ENCODE peak calls at places on chromosomes 12 and 14, in four cellular contexts. I is GM12878, O is K562, P is HL-60. J is an unnamed sample.

GRCh38 chr12:127455347-127456265 is 811.4 kb upstream of the TMEM132C start:
- DNase-seq in I (no peak), O (no peak), P (no peak), J (no peak)

GRCh38 chr12:55619352-55620138 is 17.1 kb upstream of the OR10P1 start:
- DNase-seq in I (peak), O (peak), P (peak), J (peak)

GRCh38 chr14:102371361-102371760 is 8.6 kb downstream of the TECPR2 start:
- DNase-seq in I (no peak), O (no peak), P (no peak), J (no peak)

GRCh38 chr12:68310370-68310769 is 21.8 kb downstream of the MDM1 start:
- DNase-seq in I (no peak), O (no peak), P (no peak), J (no peak)

GRCh38 chr12:4278582-4278939 is 5.0 kb downstream of the CCND2 start:
- DNase-seq in I (no peak), O (no peak), P (peak), J (no peak)

GRCh38 chr12:86730233-86730632 is 474.0 kb upstream of the MGAT4C start:
- DNase-seq in I (no peak), O (no peak), P (no peak), J (no peak)

GRCh38 chr12:6567112-6567680 is 895 bp downstream of the NOP2 start:
- DNase-seq in I (no peak), O (no peak), P (no peak), J (no peak)

GRCh38 chr14:55701638-55702037 is 121.6 kb downstream of the KTN1 start:
- DNase-seq in I (peak), O (no peak), P (no peak), J (no peak)

GRCh38 chr12:87779016-87779415 is 250.2 kb downstream of the C12orf50 start:
- DNase-seq in I (no peak), O (no peak), P (no peak), J (no peak)

GRCh38 chr12:101795013-101795412 is 35.7 kb downstream of the GNPTAB start:
- DNase-seq in I (no peak), O (no peak), P (no peak), J (no peak)

GRCh38 chr12:106226884-106227640 is 20.8 kb downstream of the CKAP4 start:
- DNase-seq in I (no peak), O (peak), P (no peak), J (peak)

GRCh38 chr14:75301666-75302325 is 23.2 kb downstream of the FOS start:
- DNase-seq in I (no peak), O (peak), P (peak), J (no peak)

GRCh38 chr12:64544796-64545382 is 65.4 kb upstream of the RASSF3 start:
- DNase-seq in I (no peak), O (no peak), P (no peak), J (no peak)

GRCh38 chr14:102590667-102591099 is 1.8 kb upstream of the RCOR1 start:
- DNase-seq in I (no peak), O (peak), P (no peak), J (no peak)

GRCh38 chr12:47825239-47825639 is 5.5 kb upstream of the HDAC7 start:
- DNase-seq in I (no peak), O (no peak), P (no peak), J (no peak)
- TF ChIP-seq SPI1 in I (no peak), O (no peak), P (no peak), J (no peak)

DNA sequence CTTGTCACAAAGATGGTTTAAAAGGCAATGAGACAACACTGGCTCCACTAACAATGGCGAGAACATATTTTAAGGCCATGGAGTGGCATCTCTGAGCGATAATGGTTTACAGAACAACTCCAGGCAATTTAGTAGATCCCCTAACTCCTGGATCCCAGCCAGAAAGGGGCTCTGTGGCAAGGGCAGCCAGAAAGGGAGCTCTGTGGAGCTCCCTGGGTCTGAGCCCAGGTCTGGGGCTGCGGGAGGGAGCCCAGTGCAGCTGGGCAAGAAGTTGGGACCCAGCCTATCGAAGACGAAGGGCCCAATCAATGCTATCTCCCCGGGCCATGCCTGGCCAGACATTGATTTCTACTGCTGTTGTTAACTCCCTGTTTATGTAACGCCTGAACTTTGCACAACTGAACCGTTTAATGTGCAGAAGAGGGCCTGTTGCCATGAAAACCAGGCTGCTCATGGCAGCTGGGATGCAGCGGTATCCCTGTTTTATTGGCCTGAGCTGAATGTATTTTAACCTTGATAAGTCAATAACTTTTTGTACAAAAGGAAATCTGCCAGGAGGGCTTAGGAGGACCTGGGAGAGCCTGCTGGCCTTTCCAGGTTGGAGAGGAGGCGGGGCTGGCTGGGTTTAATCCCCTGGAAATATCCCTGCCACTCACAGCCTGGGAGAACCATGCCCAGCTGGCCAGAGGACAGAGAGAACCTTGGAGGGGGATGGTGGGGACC is 6.7 kb upstream of the FAM222A start:
- DNase-seq in I (no peak), O (no peak), P (no peak), J (no peak)
- TF ChIP-seq SPI1 in I (no peak), O (no peak), P (no peak), J (no peak)

GRCh38 chr14:99995700-99996356 is 69.4 kb upstream of the EVL start:
- DNase-seq in I (peak), O (peak), P (no peak), J (peak)
- TF ChIP-seq SPI1 in I (peak), O (peak), P (peak), J (peak)

GRCh38 chr12:8904665-8905064 is 9.6 kb upstream of the PHC1 start:
- DNase-seq in I (no peak), O (no peak), P (no peak), J (no peak)

GRCh38 chr12:8907513-8907912 is 6.8 kb upstream of the PHC1 start:
- DNase-seq in I (no peak), O (no peak), P (no peak), J (no peak)

GRCh38 chr12:8906781-8907180 is 7.5 kb upstream of the PHC1 start:
- DNase-seq in I (no peak), O (no peak), P (no peak), J (no peak)

GRCh38 chr12:8909752-8910151 is 4.6 kb upstream of the PHC1 start:
- DNase-seq in I (no peak), O (no peak), P (no peak), J (no peak)

GRCh38 chr12:8905546-8905945 is 8.8 kb upstream of the PHC1 start:
- DNase-seq in I (no peak), O (no peak), P (no peak), J (no peak)
- TF ChIP-seq SPI1 in I (no peak), O (no peak), P (no peak), J (no peak)

GRCh38 chr12:83199069-83199468 is 512.4 kb downstream of the TMTC2 start:
- DNase-seq in I (no peak), O (no peak), P (no peak), J (no peak)
- TF ChIP-seq SPI1 in I (no peak), O (no peak), P (no peak), J (no peak)

DNA sequence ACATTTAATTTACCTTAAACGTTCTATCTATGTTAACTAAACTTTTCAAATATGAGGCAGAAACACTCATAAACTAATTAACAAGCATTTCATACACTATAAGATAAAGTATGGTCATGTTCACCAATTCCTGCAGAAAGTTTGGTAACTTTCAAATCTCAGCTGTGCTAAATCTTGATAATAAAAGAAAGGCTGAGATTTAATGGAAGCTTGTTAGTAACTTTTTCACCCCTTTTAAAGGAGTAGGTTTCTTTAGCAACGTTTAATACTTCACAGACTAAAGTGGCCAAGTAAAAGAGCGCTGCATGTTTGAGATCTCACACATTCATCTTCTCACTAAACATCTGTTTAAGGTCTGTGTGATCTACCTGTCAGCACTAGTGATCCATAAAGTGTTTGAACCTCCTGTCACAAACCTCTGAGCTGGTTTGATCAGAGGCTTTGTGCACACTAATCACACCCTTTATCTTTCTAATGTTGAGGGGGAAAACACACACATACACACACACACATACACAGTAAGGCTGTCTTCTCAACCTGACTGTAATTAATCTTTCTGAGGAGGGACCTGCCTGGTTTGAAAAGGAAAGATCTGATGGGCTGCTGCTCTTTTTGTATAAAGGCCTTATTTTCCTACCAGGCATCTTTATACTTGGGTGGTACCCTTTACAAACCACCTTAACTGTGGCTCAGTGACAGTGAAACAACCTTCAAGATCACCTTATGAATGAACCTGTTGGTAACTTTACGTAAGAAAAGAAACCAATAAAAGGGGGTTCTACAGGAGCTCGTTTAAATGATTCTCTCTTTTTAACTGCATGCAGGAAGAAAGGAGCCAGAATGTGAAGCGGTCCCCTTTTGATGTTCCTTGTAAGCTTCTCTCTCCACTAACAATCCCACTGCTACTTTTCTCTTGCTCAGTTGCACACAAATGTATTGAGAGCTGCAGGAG is 244.2 kb downstream of the SOX5 start:
- DNase-seq in I (no peak), O (no peak), P (no peak), J (no peak)
- TF ChIP-seq SPI1 in I (no peak), O (no peak), P (no peak), J (no peak)

DNA sequence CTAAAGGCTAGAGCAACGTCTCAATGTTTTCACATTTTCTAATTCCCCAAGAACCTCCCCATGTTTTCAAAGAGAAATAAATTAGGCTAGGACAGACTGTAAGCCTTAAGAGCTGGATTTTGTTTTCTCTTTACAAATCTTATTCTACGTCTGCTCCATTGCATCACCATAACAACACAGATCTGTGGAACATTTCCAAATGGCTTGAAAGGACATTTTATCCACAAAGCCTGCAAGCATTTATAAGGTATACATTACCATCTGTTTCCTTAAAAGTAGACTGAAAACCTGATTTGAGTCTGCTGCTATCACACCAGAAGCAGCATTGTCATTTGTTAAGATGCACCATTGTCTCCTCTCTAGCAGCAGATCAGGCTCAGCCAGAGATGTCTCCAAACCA is 115.3 kb upstream of the PLEKHA5 start:
- DNase-seq in I (no peak), O (no peak), P (no peak), J (no peak)
- TF ChIP-seq SPI1 in I (no peak), O (no peak), P (no peak), J (no peak)

GRCh38 chr12:52790427-52791270 is 5.3 kb downstream of the KRT3 start:
- DNase-seq in I (no peak), O (no peak), P (no peak), J (no peak)
- TF ChIP-seq SPI1 in I (no peak), O (no peak), P (no peak), J (no peak)

GRCh38 chr14:89419973-89420482 is 3.0 kb upstream of the FOXN3 start:
- DNase-seq in I (no peak), O (no peak), P (no peak), J (no peak)

GRCh38 chr14:89420502-89420901 is 3.5 kb upstream of the FOXN3 start:
- DNase-seq in I (no peak), O (no peak), P (no peak), J (no peak)

GRCh38 chr14:89424241-89424640 is 7.2 kb upstream of the FOXN3 start:
- DNase-seq in I (no peak), O (no peak), P (no peak), J (no peak)

GRCh38 chr14:89422952-89423345 is 5.9 kb upstream of the FOXN3 start:
- DNase-seq in I (no peak), O (no peak), P (no peak), J (no peak)

GRCh38 chr14:89422181-89422951 is 5.3 kb upstream of the FOXN3 start:
- DNase-seq in I (no peak), O (no peak), P (no peak), J (no peak)
- TF ChIP-seq SPI1 in I (no peak), O (no peak), P (no peak), J (no peak)

DNA sequence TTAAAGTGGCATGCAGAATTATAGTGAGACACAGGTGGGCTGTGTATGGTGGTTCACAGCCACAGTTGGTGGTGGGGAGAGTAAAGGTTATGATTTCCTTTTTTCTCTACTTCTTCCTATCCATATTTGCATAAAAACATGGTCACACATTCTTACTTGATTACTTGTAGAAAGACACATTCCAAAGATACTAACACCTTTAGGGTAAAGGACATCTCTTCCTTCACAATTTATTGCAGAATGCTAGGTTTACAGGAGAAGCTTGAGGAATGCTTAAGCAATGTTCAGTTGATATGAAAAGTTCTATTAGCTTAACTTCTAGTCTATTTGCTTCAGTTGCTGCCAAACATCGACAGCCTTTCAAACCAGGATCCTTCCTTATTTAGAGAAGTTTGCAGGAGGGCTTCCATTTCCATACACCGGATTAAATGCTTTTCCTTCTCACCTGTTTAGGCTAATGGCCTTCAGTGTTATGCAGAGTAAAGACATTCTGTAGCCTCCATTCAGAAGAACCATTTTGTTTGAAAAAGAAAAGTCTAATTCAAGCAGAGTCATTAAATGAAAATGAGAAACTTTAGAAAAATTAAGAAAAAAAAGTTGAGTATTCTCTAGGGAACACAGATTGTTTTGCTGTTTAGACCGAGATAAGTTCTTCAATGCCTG is 2.6 kb upstream of the PHC1 start:
- DNase-seq in I (no peak), O (no peak), P (no peak), J (no peak)
- TF ChIP-seq SPI1 in I (no peak), O (no peak), P (no peak), J (no peak)

J was measured in GM12891.